ENCODE peak calls at places on chromosomes 1 and 21, in nine cellular contexts. O is nephron progenitor cell, V is neural crest cell, C is left ventricle myocardium inferior, X is GM13977, P is AG10803, B is uterus, D is ascending aorta, E is lower leg skin. J is an unnamed sample.

GRCh38 chr21:35643176-35643575 is 417.1 kb downstream of the SETD4 start:
- DNase-seq in O (no peak), V (no peak), C (no peak), X (no peak), P (peak; percentile 73), B (no peak), D (no peak), E (no peak), J (no peak)

GRCh38 chr1:36553591-36554417 is 71.1 kb upstream of the CSF3R start:
- DNase-seq in O (peak; percentile 88), V (peak; percentile 84), C (peak; percentile 46), X (peak; percentile 77), P (peak; percentile 22), B (no peak), D (no peak), E (peak; percentile 85), J (no peak)

GRCh38 chr1:218164930-218165686 is 120.0 kb upstream of the RRP15 start:
- DNase-seq in O (peak; percentile 51), V (peak; percentile 35), C (peak; percentile 38), X (peak; percentile 18), P (no peak), B (no peak), D (no peak), E (peak; percentile 85), J (no peak)

GRCh38 chr1:200838676-200839445 is 33.9 kb upstream of the GPR25 start:
- DNase-seq in O (no peak), V (no peak), C (no peak), X (no peak), P (peak; percentile 71), B (no peak), D (no peak), E (no peak), J (peak; percentile 35)

GRCh38 chr1:22137006-22137720 is 5.7 kb downstream of the WNT4 start:
- DNase-seq in O (no peak), V (no peak), C (no peak), X (no peak), P (no peak), B (peak; percentile 78), D (no peak), E (no peak), J (no peak)

GRCh38 chr1:88029142-88029541 is 654.9 kb upstream of the PKN2 start:
- DNase-seq in O (no peak), V (no peak), C (no peak), X (no peak), P (no peak), B (no peak), D (no peak), E (no peak), J (no peak)

GRCh38 chr1:79304131-79304530 is 297.6 kb upstream of the ADGRL4 start:
- DNase-seq in O (no peak), V (no peak), C (no peak), X (no peak), P (peak; percentile 68), B (no peak), D (no peak), E (no peak), J (peak; percentile 52)

GRCh38 chr1:234164098-234164709 is 209.1 kb upstream of the COA6 start:
- DNase-seq in O (no peak), V (no peak), C (no peak), X (no peak), P (no peak), B (no peak), D (no peak), E (no peak), J (no peak)

GRCh38 chr1:66262233-66262632 is 271.7 kb upstream of the SGIP1 start:
- DNase-seq in O (no peak), V (no peak), C (no peak), X (no peak), P (peak; percentile 96), B (peak; percentile 54), D (no peak), E (no peak), J (peak; percentile 96)

GRCh38 chr1:51445346-51446090 is 73.5 kb downstream of the EPS15 start:
- DNase-seq in O (no peak), V (no peak), C (no peak), X (no peak), P (peak; percentile 42), B (no peak), D (no peak), E (no peak), J (no peak)

GRCh38 chr21:25625036-25625435 is 14.0 kb upstream of the JAM2 start:
- DNase-seq in O (no peak), V (no peak), C (no peak), X (no peak), P (no peak), B (no peak), D (no peak), E (no peak), J (no peak)

GRCh38 chr1:214709241-214709640 is 106.2 kb downstream of the CENPF start:
- DNase-seq in O (no peak), V (no peak), C (no peak), X (no peak), P (no peak), B (no peak), D (no peak), E (no peak), J (no peak)

GRCh38 chr1:175195281-175195680 is 2.7 kb upstream of the KIAA0040 start:
- DNase-seq in O (no peak), V (no peak), C (no peak), X (peak; percentile 53), P (no peak), B (no peak), D (no peak), E (no peak), J (no peak)

GRCh38 chr1:94675373-94675772 is 133.8 kb upstream of the F3 start:
- DNase-seq in O (no peak), V (no peak), C (no peak), X (no peak), P (no peak), B (no peak), D (no peak), E (no peak), J (no peak)

GRCh38 chr1:38727629-38728175 is 131.9 kb downstream of the RRAGC start:
- DNase-seq in O (no peak), V (no peak), C (no peak), X (no peak), P (no peak), B (no peak), D (no peak), E (no peak), J (no peak)

GRCh38 chr21:34835526-34835925 is 166.7 kb downstream of the CLIC6 start:
- DNase-seq in O (no peak), V (no peak), C (no peak), X (no peak), P (peak; percentile 85), B (peak; percentile 57), D (no peak), E (peak; percentile 93), J (peak; percentile 52)

GRCh38 chr1:55609630-55610029 is 394.5 kb upstream of the USP24 start:
- DNase-seq in O (no peak), V (no peak), C (no peak), X (no peak), P (no peak), B (no peak), D (no peak), E (no peak), J (no peak)

GRCh38 chr1:231318568-231318967 is 19.1 kb downstream of the EXOC8 start:
- DNase-seq in O (no peak), V (no peak), C (no peak), X (no peak), P (no peak), B (no peak), D (no peak), E (no peak), J (no peak)

GRCh38 chr1:231318015-231318355 is 19.7 kb downstream of the EXOC8 start:
- DNase-seq in O (no peak), V (no peak), C (no peak), X (no peak), P (no peak), B (no peak), D (no peak), E (no peak), J (no peak)

GRCh38 chr1:231317306-231318014 is 20.2 kb downstream of the EXOC8 start:
- DNase-seq in O (no peak), V (no peak), C (no peak), X (no peak), P (no peak), B (no peak), D (no peak), E (peak; percentile 54), J (no peak)

GRCh38 chr1:231313661-231314060 is 24.0 kb downstream of the EXOC8 start:
- DNase-seq in O (no peak), V (no peak), C (no peak), X (no peak), P (no peak), B (no peak), D (no peak), E (peak; percentile 20), J (no peak)

GRCh38 chr1:231315887-231316286 is 21.8 kb downstream of the EXOC8 start:
- DNase-seq in O (peak; percentile 36), V (no peak), C (peak; percentile 24), X (peak; percentile 57), P (peak; percentile 19), B (no peak), D (no peak), E (peak; percentile 78), J (no peak)
- TF ChIP-seq CTCF in O (peak; percentile 30), V (peak; percentile 48), C (peak; percentile 67), X (peak; percentile 91), P (peak; percentile 52), B (no peak), D (no peak), E (no peak), J (peak; percentile 54)

DNA sequence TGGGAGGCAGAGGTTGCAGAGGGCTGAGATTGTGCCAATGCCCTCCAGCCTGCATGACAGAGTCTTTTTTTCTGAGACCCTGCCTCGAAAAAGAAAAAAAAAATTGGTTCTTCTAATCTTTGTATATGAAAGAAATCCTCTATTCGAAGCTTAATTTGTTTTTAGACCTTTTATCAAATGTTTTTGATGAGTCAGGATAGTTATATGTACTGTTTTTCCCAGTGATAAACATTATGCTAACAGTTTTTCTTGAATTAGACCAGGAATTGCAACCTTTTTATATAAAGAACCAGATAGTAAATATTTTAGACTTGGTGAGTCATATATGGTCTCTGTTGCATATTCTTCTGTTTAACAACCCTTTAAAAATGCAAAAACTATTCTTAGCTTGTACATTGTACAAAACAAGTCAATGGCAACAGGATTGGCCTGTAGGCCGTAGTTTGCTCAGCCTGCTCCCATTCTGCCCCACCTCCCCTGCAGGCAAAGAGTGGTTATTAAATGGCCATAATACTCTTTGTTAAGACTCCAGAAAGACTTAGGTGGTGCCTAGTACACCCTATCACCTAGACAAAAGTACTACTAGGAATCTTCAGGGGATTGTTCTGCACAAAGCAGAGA is 45.2 kb downstream of the LYST start:
- DNase-seq in O (no peak), V (no peak), C (no peak), X (no peak), P (peak; percentile 72), B (no peak), D (no peak), E (no peak), J (peak; percentile 73)
- TF ChIP-seq CTCF in O (no peak), V (no peak), C (no peak), X (no peak), P (peak; percentile 19), B (no peak), D (no peak), E (no peak), J (peak; percentile 12)

GRCh38 chr1:181504294-181505115 is 21.2 kb downstream of the CACNA1E start:
- DNase-seq in O (peak; percentile 35), V (peak; percentile 16), C (no peak), X (peak; percentile 57), P (peak; percentile 11), B (no peak), D (no peak), E (no peak), J (no peak)
- TF ChIP-seq CTCF in O (peak; percentile 54), V (peak; percentile 56), C (peak; percentile 35), X (peak; percentile 69), P (peak; percentile 20), B (no peak), D (no peak), E (no peak), J (no peak)

GRCh38 chr1:111570781-111571181 is 48.8 kb upstream of the RAP1A start:
- DNase-seq in O (peak; percentile 4), V (peak; percentile 28), C (no peak), X (peak; percentile 28), P (no peak), B (no peak), D (no peak), E (no peak), J (no peak)
- TF ChIP-seq CTCF in O (peak; percentile 15), V (peak; percentile 45), C (peak; percentile 37), X (peak; percentile 42), P (peak; percentile 37), B (peak; percentile 18), D (peak; percentile 19), E (no peak), J (peak; percentile 27)